ENCODE peak calls at places on chromosomes 4 and X, in eight cellular contexts. K is iris pigment epithelial cell; P is AG10803; X is hepatocyte; F is endothelial cell; T is AG09309; N is breast epithelium; R is activated T-helper 1 cell treated with anti-CD3 and anti-CD28 coated beads, Interleukin-2, amount 50 U/mL, for 16 hours. G is an unnamed sample.

GRCh38 chr4:1354136-1354982 is 7.4 kb downstream of the UVSSA start:
- DNase-seq in K (no peak), P (no peak), X (no peak), F (no peak), T (no peak), N (no peak), R (no peak), G (peak)

GRCh38 chrX:47577901-47578300 is 4.3 kb upstream of the TIMP1 start:
- DNase-seq in K (no peak), P (no peak), X (no peak), F (no peak), T (no peak), N (no peak), R (no peak), G (no peak)

GRCh38 chrX:17846045-17846444 is 15.1 kb downstream of the RAI2 start:
- DNase-seq in K (no peak), P (no peak), X (no peak), F (no peak), T (no peak), N (no peak), R (no peak), G (peak)

GRCh38 chrX:40012039-40012799 is 85.5 kb downstream of the BCOR start:
- DNase-seq in K (peak), P (peak), X (peak), F (peak), T (no peak), N (peak), R (no peak), G (peak)

GRCh38 chr4:2662598-2662997 is 93.5 kb downstream of the TNIP2 start:
- DNase-seq in K (peak), P (peak), X (no peak), F (no peak), T (peak), N (no peak), R (no peak), G (no peak)

GRCh38 chr4:86769794-86770193 is 79.4 kb downstream of the SLC10A6 start:
- DNase-seq in K (no peak), P (no peak), X (no peak), F (no peak), T (no peak), N (no peak), R (no peak), G (no peak)

GRCh38 chrX:48864210-48864609 is 28.8 kb upstream of the PCSK1N start:
- DNase-seq in K (peak), P (peak), X (no peak), F (no peak), T (peak), N (no peak), R (no peak), G (no peak)

GRCh38 chr4:108107729-108108382 is 60.9 kb downstream of the LEF1 start:
- DNase-seq in K (no peak), P (no peak), X (no peak), F (no peak), T (no peak), N (no peak), R (peak), G (no peak)

GRCh38 chr4:100166297-100167034 is 23.8 kb downstream of the DDIT4L start:
- DNase-seq in K (no peak), P (no peak), X (no peak), F (no peak), T (no peak), N (no peak), R (no peak), G (no peak)

GRCh38 chr4:39823193-39823592 is 125.3 kb downstream of the UBE2K start:
- DNase-seq in K (peak), P (peak), X (no peak), F (no peak), T (peak), N (no peak), R (no peak), G (no peak)

GRCh38 chrX:87634361-87634760 is 116.8 kb downstream of the KLHL4 start:
- DNase-seq in K (no peak), P (no peak), X (no peak), F (no peak), T (no peak), N (no peak), R (no peak), G (peak)

GRCh38 chrX:135688137-135688536 is 25.3 kb upstream of the CT45A1 start:
- DNase-seq in K (no peak), P (no peak), X (no peak), F (peak), T (no peak), N (no peak), R (no peak), G (peak)

GRCh38 chr4:128565565-128566186 is 243.8 kb upstream of the JADE1 start:
- DNase-seq in K (peak), P (peak), X (peak), F (peak), T (no peak), N (no peak), R (no peak), G (peak)

GRCh38 chrX:154714925-154715324 is 36.0 kb downstream of the GAB3 start:
- DNase-seq in K (peak), P (peak), X (peak), F (peak), T (no peak), N (no peak), R (peak), G (peak)

GRCh38 chrX:113522814-113523213 is 682.2 kb upstream of the AMOT start:
- DNase-seq in K (peak), P (no peak), X (peak), F (no peak), T (no peak), N (no peak), R (no peak), G (no peak)

GRCh38 chr4:121139533-121140222 is 24.4 kb downstream of the TNIP3 start:
- DNase-seq in K (peak), P (peak), X (peak), F (no peak), T (no peak), N (no peak), R (no peak), G (peak)

GRCh38 chrX:37918703-37919102 is 71.3 kb upstream of the DYNLT3 start:
- DNase-seq in K (no peak), P (no peak), X (no peak), F (no peak), T (no peak), N (no peak), R (no peak), G (no peak)

GRCh38 chr4:118752551-118752950 is 67.4 kb downstream of the METTL14 start:
- DNase-seq in K (peak), P (no peak), X (no peak), F (no peak), T (no peak), N (no peak), R (no peak), G (no peak)